ENCODE peak calls at places on chromosomes 5 and 9, in four cellular contexts. W, X, Q and Z are unnamed samples.
A peak's percentile ranks its signal among the peaks of the same experiment; 100 is the strongest.

GRCh38 chr5:172820046-172820767 is 13.8 kb upstream of the ERGIC1 start:
- DNase-seq in W (no peak), X (peak; percentile 89), Q (no peak), Z (no peak)

GRCh38 chr5:54643679-54644078 is 126.1 kb downstream of the SNX18 start:
- DNase-seq in W (no peak), X (peak; percentile 87), Q (no peak), Z (no peak)

GRCh38 chr5:59193616-59194319 is 610.9 kb downstream of the RAB3C start:
- DNase-seq in W (no peak), X (peak; percentile 94), Q (no peak), Z (no peak)

GRCh38 chr5:41747291-41747690 is 122.9 kb downstream of the OXCT1 start:
- DNase-seq in W (peak; percentile 31), X (peak; percentile 71), Q (no peak), Z (no peak)

GRCh38 chr9:133148351-133149129 is 15.2 kb downstream of the GBGT1 start:
- DNase-seq in W (peak; percentile 52), X (peak; percentile 38), Q (no peak), Z (no peak)

GRCh38 chr9:108622467-108622866 is 233.3 kb downstream of the ACTL7B start:
- DNase-seq in W (no peak), X (peak; percentile 11), Q (no peak), Z (no peak)

GRCh38 chr5:145830594-145830993 is 4.5 kb downstream of the PRELID2 start:
- DNase-seq in W (no peak), X (peak; percentile 81), Q (no peak), Z (no peak)

GRCh38 chr9:109436071-109436470 is 62.0 kb downstream of the PTPN3 start:
- DNase-seq in W (no peak), X (no peak), Q (no peak), Z (no peak)

GRCh38 chr5:29079771-29080170 is 2041.4 kb upstream of the CDH9 start:
- DNase-seq in W (peak; percentile 8), X (no peak), Q (peak; percentile 39), Z (no peak)

GRCh38 chr5:157331807-157332206 is 65.9 kb downstream of the CYFIP2 start:
- DNase-seq in W (no peak), X (no peak), Q (no peak), Z (no peak)

GRCh38 chr5:178436326-178436940 is 153.8 kb downstream of the COL23A1 start:
- DNase-seq in W (no peak), X (no peak), Q (no peak), Z (no peak)

GRCh38 chr9:131366745-131367401 is 27.0 kb upstream of the PRRC2B start:
- DNase-seq in W (no peak), X (peak; percentile 49), Q (no peak), Z (no peak)

GRCh38 chr5:116440329-116440895 is 134.2 kb downstream of the SEMA6A start:
- DNase-seq in W (no peak), X (no peak), Q (no peak), Z (no peak)

GRCh38 chr5:14749579-14750091 is 85.1 kb downstream of the OTULIN start:
- DNase-seq in W (no peak), X (peak; percentile 8), Q (no peak), Z (no peak)

GRCh38 chr5:31783762-31784161 is 144.8 kb downstream of the PDZD2 start:
- DNase-seq in W (no peak), X (no peak), Q (no peak), Z (no peak)

GRCh38 chr5:147175516-147176097 is 59.2 kb upstream of the STK32A start:
- DNase-seq in W (no peak), X (no peak), Q (no peak), Z (no peak)

GRCh38 chr5:31096238-31096865 is 97.1 kb upstream of the CDH6 start:
- DNase-seq in W (no peak), X (peak; percentile 91), Q (no peak), Z (no peak)

GRCh38 chr9:71819115-71819739 is 50.9 kb upstream of the CEMIP2 start:
- DNase-seq in W (peak; percentile 45), X (peak; percentile 39), Q (no peak), Z (no peak)

GRCh38 chr9:117796681-117797080 is 92.5 kb downstream of the TLR4 start:
- DNase-seq in W (no peak), X (no peak), Q (no peak), Z (no peak)

GRCh38 chr9:113857875-113858274 is 18.2 kb upstream of the ZNF618 start:
- DNase-seq in W (no peak), X (peak; percentile 18), Q (no peak), Z (no peak)

GRCh38 chr9:135036861-135037465 is 50.5 kb upstream of the OLFM1 start:
- DNase-seq in W (no peak), X (no peak), Q (no peak), Z (no peak)

GRCh38 chr5:58466939-58467338 is 7.1 kb upstream of the PLK2 start:
- DNase-seq in W (peak; percentile 9), X (peak; percentile 66), Q (no peak), Z (no peak)

GRCh38 chr5:158498959-158499679 is 600.6 kb downstream of the EBF1 start:
- DNase-seq in W (no peak), X (no peak), Q (no peak), Z (no peak)

GRCh38 chr5:109516385-109516784 is 106.6 kb upstream of the PJA2 start:
- DNase-seq in W (no peak), X (peak; percentile 10), Q (no peak), Z (no peak)

GRCh38 chr9:83981126-83981871 is 694 bp downstream of the RMI1 start:
- DNase-seq in W (peak; percentile 55), X (peak; percentile 35), Q (no peak), Z (no peak)

GRCh38 chr9:134386951-134387831 is 60.9 kb downstream of the RXRA start:
- DNase-seq in W (no peak), X (peak; percentile 24), Q (no peak), Z (no peak)

GRCh38 chr5:180350296-180350695 is 2.8 kb downstream of the GFPT2 start:
- DNase-seq in W (no peak), X (no peak), Q (no peak), Z (no peak)

GRCh38 chr9:130331573-130331972 is 66.0 kb downstream of the HMCN2 start:
- DNase-seq in W (no peak), X (peak; percentile 74), Q (no peak), Z (no peak)

GRCh38 chr5:56816546-56817081 is 1.3 kb downstream of the MAP3K1 start:
- DNase-seq in W (peak; percentile 72), X (peak; percentile 54), Q (no peak), Z (no peak)

DNA sequence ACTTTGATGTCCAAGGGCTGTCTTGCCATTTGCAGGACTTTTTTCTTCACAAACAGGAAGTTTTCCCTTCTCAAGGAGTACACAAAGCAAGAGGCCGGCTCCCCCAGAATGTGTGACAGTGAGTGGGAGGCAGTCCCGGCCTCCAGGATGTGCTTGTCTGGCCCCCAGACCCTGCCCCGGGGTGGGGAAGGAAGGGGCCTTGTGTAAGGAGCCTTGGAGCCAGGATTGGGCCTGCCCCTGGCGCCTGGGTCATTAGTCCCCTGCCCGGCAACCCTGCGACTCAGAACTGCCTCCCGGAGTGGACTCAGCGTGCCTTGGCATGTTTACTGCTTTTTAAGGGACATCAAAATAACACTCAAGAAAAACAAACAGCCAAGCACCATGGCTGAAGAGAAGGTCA is 83.2 kb upstream of the SMIM23 start:
- DNase-seq in W (no peak), X (no peak), Q (no peak), Z (no peak)
- TF ChIP-seq RFX5 in W (no peak), X (no peak), Q (no peak), Z (no peak)

GRCh38 chr9:36902063-36902735 is 131.9 kb downstream of the PAX5 start:
- DNase-seq in W (no peak), X (no peak), Q (no peak), Z (no peak)

GRCh38 chr9:36905101-36906066 is 128.7 kb downstream of the PAX5 start:
- DNase-seq in W (no peak), X (no peak), Q (no peak), Z (no peak)

GRCh38 chr9:36902861-36903524 is 131.1 kb downstream of the PAX5 start:
- DNase-seq in W (no peak), X (no peak), Q (no peak), Z (no peak)

GRCh38 chr9:36901528-36901927 is 132.5 kb downstream of the PAX5 start:
- DNase-seq in W (no peak), X (no peak), Q (no peak), Z (no peak)

DNA sequence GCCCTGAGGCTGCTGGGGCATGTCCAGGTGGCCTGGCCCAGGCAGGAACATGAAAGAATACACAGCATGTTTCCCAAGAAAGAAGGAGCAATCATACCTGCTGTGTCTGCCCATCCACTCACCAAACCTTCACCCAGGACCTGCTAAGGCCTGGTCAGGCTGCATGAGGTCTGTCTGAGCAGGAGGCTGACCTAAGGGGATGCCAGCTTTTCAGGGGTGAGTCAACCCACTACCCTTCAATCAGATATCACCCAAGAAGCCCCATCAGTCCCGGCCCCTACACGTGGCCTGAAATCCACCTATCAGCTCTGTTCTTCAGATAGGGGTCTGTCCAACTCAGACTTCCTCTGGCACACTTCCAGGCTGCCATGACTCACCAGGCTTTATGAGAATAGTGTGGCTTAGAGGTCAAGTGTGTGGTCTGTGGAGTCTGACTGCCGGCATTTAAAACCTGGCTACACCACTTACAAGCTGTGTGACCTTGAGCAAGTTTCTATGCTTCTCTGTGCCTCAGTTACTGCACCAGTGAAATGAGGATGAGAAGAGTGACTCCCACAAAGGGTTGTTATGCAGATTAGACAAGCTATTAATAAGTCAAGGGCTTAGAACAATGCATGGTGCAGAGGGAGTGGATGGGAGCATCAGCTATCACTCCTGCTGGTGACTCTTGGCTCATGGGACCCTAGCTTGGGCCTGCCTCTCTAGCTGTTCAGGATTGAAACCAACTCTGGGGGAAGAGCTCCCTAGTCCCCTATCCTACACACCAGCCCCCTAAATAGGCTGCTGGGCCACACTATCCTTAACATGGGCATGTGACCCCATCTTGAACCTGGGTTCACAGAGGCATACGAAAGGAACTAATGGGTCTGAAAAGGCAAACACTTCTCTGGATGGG is 130.3 kb downstream of the PAX5 start:
- DNase-seq in W (peak; percentile 57), X (peak; percentile 52), Q (no peak), Z (peak; percentile 48)
- TF ChIP-seq CHD1 in W (no peak), X (no peak), Q (no peak), Z (no peak)

DNA sequence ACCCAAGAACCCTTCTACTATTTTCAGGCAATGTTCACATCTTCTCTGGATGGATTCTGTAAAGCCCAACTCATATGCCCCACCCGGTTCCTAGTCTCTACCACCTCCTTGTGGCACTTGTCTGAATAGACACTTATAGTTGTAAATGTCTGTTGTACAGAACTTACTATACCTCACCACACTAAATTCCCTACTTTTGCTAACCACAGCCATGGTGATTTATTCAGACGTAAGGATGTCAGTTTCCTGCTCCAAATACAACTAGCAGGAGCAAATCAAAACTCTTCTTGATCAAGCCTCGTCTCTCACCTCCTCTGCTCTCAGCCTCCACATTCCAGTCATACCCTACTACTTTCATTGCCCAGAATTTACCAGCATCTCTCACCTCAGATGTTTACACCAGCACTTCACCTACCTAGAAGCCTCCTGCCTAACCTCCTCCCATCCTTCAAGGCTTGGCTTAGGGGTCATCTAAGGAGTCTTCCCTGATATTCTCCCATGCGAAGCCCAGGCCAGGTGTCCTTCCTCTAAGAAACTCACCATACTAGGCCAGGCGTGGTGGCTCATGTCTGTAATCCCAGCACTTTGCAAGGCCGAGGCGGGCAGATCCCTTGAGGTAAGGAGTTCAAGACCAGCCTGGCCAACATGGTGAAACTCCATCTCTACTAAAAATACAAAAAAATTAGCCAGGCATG is 75.5 kb downstream of the MAPKAP1 start:
- DNase-seq in W (peak; percentile 54), X (peak; percentile 57), Q (no peak), Z (no peak)
- TF ChIP-seq RFX5 in W (no peak), X (no peak), Q (no peak), Z (no peak)

DNA sequence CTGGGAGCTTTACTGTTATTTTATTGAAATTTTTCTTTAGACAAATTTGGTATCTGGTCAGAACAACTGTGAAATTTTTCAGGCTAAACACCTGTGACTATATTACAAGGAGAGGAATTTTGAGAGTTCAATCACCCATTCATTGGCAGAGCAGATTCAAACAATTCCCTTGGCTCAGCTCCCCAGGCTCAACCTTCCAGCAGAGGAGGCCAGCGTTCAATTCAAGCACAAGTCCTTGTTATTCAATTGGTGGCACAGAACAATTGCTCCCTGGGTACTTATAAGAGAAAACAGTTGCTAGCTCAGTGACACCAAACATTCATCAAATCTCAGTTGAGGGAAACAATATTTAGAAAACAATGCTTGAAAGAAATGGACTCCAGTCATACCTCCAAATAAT is 83.3 kb downstream of the SUSD1 start:
- DNase-seq in W (no peak), X (peak; percentile 36), Q (no peak), Z (no peak)
- TF ChIP-seq CHD1 in W (no peak), X (no peak), Q (no peak), Z (no peak)